ENCODE peak calls at places on chromosomes 6 and 20, in four cellular contexts. T is NCI-H2029, C is NCI-H2081, G is M059J. U is an unnamed sample.

GRCh38 chr6:138970856-138971425 is 17.1 kb downstream of the REPS1 start:
- DNase-seq in T (no peak), C (no peak), G (peak), U (peak)

GRCh38 chr6:158568549-158568948 is 8.7 kb downstream of the TMEM181 start:
- DNase-seq in C (no peak), G (no peak), T (no peak), U (no peak)

GRCh38 chr6:26439552-26440125 is 665 bp upstream of the BTN3A3 start:
- DNase-seq in C (no peak), G (no peak), T (no peak), U (no peak)

GRCh38 chr6:89371849-89372505 is 19.5 kb upstream of the UBE2J1 start:
- DNase-seq in C (peak), G (peak), T (peak), U (peak)

GRCh38 chr6:44456966-44457292 is 69.4 kb downstream of the CDC5L start:
- DNase-seq in C (no peak), G (no peak), T (no peak), U (no peak)

GRCh38 chr6:116101298-116101718 is 655 bp downstream of the NT5DC1 start:
- DNase-seq in C (no peak), G (no peak), T (no peak), U (no peak)

GRCh38 chr20:37486186-37486999 is 34.7 kb upstream of the NNAT start:
- DNase-seq in C (no peak), G (no peak), T (no peak), U (no peak)

GRCh38 chr6:134176283-134176975 is 124.0 kb upstream of the SLC2A12 start:
- DNase-seq in T (no peak), C (no peak), G (peak), U (peak)

GRCh38 chr6:107931894-107932293 is 26.1 kb downstream of the SEC63 start:
- DNase-seq in G (no peak), T (peak), C (no peak), U (no peak)

U was measured in ELR.